ENCODE peak calls at places on chromosomes 12 and 14, in seven cellular contexts. One of them, this sample, is unnamed.

GRCh38 chr14:90159147-90159546 is 97.2 kb upstream of the PSMC1 start:
- DNase-seq in T follicular helper cell: no peak
- DNase-seq in brain microvascular endothelial cell: no peak
- DNase-seq in Calu3: no peak
- DNase-seq in ACHN: no peak
- DNase-seq in head of caudate nucleus: no peak
- DNase-seq in immature natural killer cell: no peak
- DNase-seq in this sample: no peak

GRCh38 chr12:50387487-50387886 is 8.9 kb downstream of the FAM186A start:
- DNase-seq in ACHN: no peak
- DNase-seq in head of caudate nucleus: no peak
- DNase-seq in immature natural killer cell: no peak
- DNase-seq in Calu3: no peak
- DNase-seq in brain microvascular endothelial cell: no peak
- DNase-seq in T follicular helper cell: no peak
- DNase-seq in this sample: no peak

GRCh38 chr14:44372807-44373497 is 134.1 kb downstream of the FSCB start:
- DNase-seq in brain microvascular endothelial cell: no peak
- DNase-seq in immature natural killer cell: no peak
- DNase-seq in ACHN: no peak
- DNase-seq in Calu3: no peak
- DNase-seq in T follicular helper cell: no peak
- DNase-seq in head of caudate nucleus: no peak
- DNase-seq in this sample: no peak

GRCh38 chr12:34097213-34097612 is 74.9 kb downstream of the ALG10 start:
- DNase-seq in T follicular helper cell: no peak
- DNase-seq in immature natural killer cell: no peak
- DNase-seq in brain microvascular endothelial cell: no peak
- DNase-seq in ACHN: no peak
- DNase-seq in head of caudate nucleus: no peak
- DNase-seq in Calu3: no peak
- DNase-seq in this sample: no peak

GRCh38 chr12:71664411-71665108 is 459 bp downstream of the THAP2 start:
- DNase-seq in head of caudate nucleus: no peak
- DNase-seq in Calu3: no peak
- DNase-seq in brain microvascular endothelial cell: no peak
- DNase-seq in immature natural killer cell: no peak
- DNase-seq in ACHN: peak
- DNase-seq in T follicular helper cell: no peak
- DNase-seq in this sample: no peak

GRCh38 chr12:109718390-109718789 is 4.8 kb downstream of the FAM222A start:
- DNase-seq in Calu3: no peak
- DNase-seq in brain microvascular endothelial cell: no peak
- DNase-seq in immature natural killer cell: no peak
- DNase-seq in T follicular helper cell: no peak
- DNase-seq in ACHN: no peak
- DNase-seq in head of caudate nucleus: peak
- DNase-seq in this sample: no peak

GRCh38 chr12:131390408-131391100 is 320.3 kb upstream of the SFSWAP start:
- DNase-seq in head of caudate nucleus: peak
- DNase-seq in ACHN: peak
- DNase-seq in Calu3: peak
- DNase-seq in T follicular helper cell: no peak
- DNase-seq in immature natural killer cell: no peak
- DNase-seq in brain microvascular endothelial cell: no peak
- DNase-seq in this sample: no peak

GRCh38 chr12:570949-571794 is 92.1 kb downstream of the NINJ2 start:
- DNase-seq in Calu3: peak
- DNase-seq in ACHN: peak
- DNase-seq in brain microvascular endothelial cell: no peak
- DNase-seq in T follicular helper cell: no peak
- DNase-seq in head of caudate nucleus: no peak
- DNase-seq in immature natural killer cell: no peak
- DNase-seq in this sample: peak

GRCh38 chr12:8644345-8645248 is 18.0 kb downstream of the MFAP5 start:
- DNase-seq in head of caudate nucleus: no peak
- DNase-seq in Calu3: no peak
- DNase-seq in immature natural killer cell: no peak
- DNase-seq in T follicular helper cell: peak
- DNase-seq in brain microvascular endothelial cell: no peak
- DNase-seq in ACHN: no peak
- DNase-seq in this sample: no peak

GRCh38 chr12:99954724-99955123 is 30.0 kb downstream of the ANKS1B start:
- DNase-seq in T follicular helper cell: no peak
- DNase-seq in head of caudate nucleus: no peak
- DNase-seq in Calu3: no peak
- DNase-seq in immature natural killer cell: no peak
- DNase-seq in ACHN: no peak
- DNase-seq in brain microvascular endothelial cell: no peak
- DNase-seq in this sample: no peak

GRCh38 chr12:47419500-47419899 is 286.3 kb downstream of the RPAP3 start:
- DNase-seq in Calu3: no peak
- DNase-seq in brain microvascular endothelial cell: no peak
- DNase-seq in head of caudate nucleus: no peak
- DNase-seq in T follicular helper cell: no peak
- DNase-seq in ACHN: no peak
- DNase-seq in immature natural killer cell: no peak
- DNase-seq in this sample: no peak

GRCh38 chr14:67575684-67576083 is 24.4 kb downstream of the PIGH start:
- DNase-seq in T follicular helper cell: no peak
- DNase-seq in ACHN: no peak
- DNase-seq in brain microvascular endothelial cell: peak
- DNase-seq in Calu3: peak
- DNase-seq in head of caudate nucleus: no peak
- DNase-seq in immature natural killer cell: no peak
- DNase-seq in this sample: no peak

GRCh38 chr12:108478611-108479010 is 36.5 kb upstream of the FICD start:
- DNase-seq in ACHN: no peak
- DNase-seq in T follicular helper cell: no peak
- DNase-seq in Calu3: no peak
- DNase-seq in head of caudate nucleus: no peak
- DNase-seq in brain microvascular endothelial cell: no peak
- DNase-seq in immature natural killer cell: no peak
- DNase-seq in this sample: no peak